ENCODE peak calls at places on chromosomes 16 and 17, in four cellular contexts. V, C, T and L are unnamed samples.
A peak's percentile ranks its signal among the peaks of the same experiment; 100 is the strongest.

GRCh38 chr17:69093279-69093789 is 32.6 kb upstream of the ABCA9 start:
- DNase-seq in V (no peak), T (no peak), C (no peak), L (peak; percentile 46)

GRCh38 chr17:68600881-68601564 is at the start of gene FAM20A:
- DNase-seq in C (peak; percentile 61), T (no peak), V (peak; percentile 66), L (no peak)

GRCh38 chr17:31629696-31630470 is 229.2 kb downstream of the COPRS start:
- DNase-seq in T (no peak), C (no peak), V (no peak), L (no peak)

GRCh38 chr16:50680907-50681885 is at the start of gene SNX20:
- DNase-seq in C (no peak), T (no peak), V (no peak), L (peak; percentile 31)

GRCh38 chr16:49524578-49525315 is 151.1 kb downstream of the C16orf78 start:
- DNase-seq in V (peak; percentile 50), T (no peak), C (no peak), L (no peak)

GRCh38 chr17:10792156-10792555 is 11.7 kb downstream of the TMEM238L start:
- DNase-seq in C (no peak), V (no peak), T (no peak), L (peak; percentile 69)

GRCh38 chr16:27429981-27430441 is 28.0 kb downstream of the IL21R start:
- DNase-seq in C (no peak), V (peak; percentile 3), T (no peak), L (no peak)

GRCh38 chr17:39739020-39739884 is 1.5 kb downstream of the GRB7 start:
- DNase-seq in C (no peak), V (no peak), T (no peak), L (peak; percentile 97)

GRCh38 chr17:42000399-42001076 is 16.7 kb downstream of the DNAJC7 start:
- DNase-seq in C (no peak), T (no peak), V (no peak), L (peak; percentile 83)

GRCh38 chr16:83420206-83420760 is 387.5 kb upstream of the HSBP1 start:
- DNase-seq in V (no peak), C (no peak), T (no peak), L (no peak)

GRCh38 chr17:75507712-75508111 is 7.6 kb downstream of the CASKIN2 start:
- DNase-seq in C (no peak), T (no peak), V (no peak), L (no peak)

GRCh38 chr17:8186787-8187516 is 3.0 kb downstream of the BORCS6 start:
- DNase-seq in C (peak; percentile 91), V (peak; percentile 94), T (no peak), L (peak; percentile 95)

GRCh38 chr16:88772871-88773811 is 11.9 kb downstream of the PIEZO1 start:
- DNase-seq in C (peak; percentile 51), T (no peak), V (peak; percentile 81), L (no peak)

GRCh38 chr17:49031965-49032928 is 35.1 kb downstream of the IGF2BP1 start:
- DNase-seq in C (no peak), T (no peak), V (no peak), L (peak; percentile 73)

GRCh38 chr17:51231999-51232398 is 27.9 kb downstream of the MBTD1 start:
- DNase-seq in V (no peak), T (no peak), C (no peak), L (peak; percentile 54)

GRCh38 chr17:18986541-18987229 is 17.9 kb downstream of the FAM83G start:
- DNase-seq in V (no peak), T (no peak), C (no peak), L (no peak)

GRCh38 chr17:12584727-12585126 is 81.0 kb upstream of the MYOCD start:
- DNase-seq in T (no peak), V (no peak), C (no peak), L (no peak)

GRCh38 chr17:12574525-12574924 is 91.2 kb upstream of the MYOCD start:
- DNase-seq in V (no peak), T (no peak), C (no peak), L (no peak)

GRCh38 chr17:12575641-12576040 is 90.0 kb upstream of the MYOCD start:
- DNase-seq in V (no peak), T (no peak), C (no peak), L (no peak)

GRCh38 chr17:12580640-12581039 is 85.0 kb upstream of the MYOCD start:
- DNase-seq in T (no peak), C (no peak), V (no peak), L (no peak)

DNA sequence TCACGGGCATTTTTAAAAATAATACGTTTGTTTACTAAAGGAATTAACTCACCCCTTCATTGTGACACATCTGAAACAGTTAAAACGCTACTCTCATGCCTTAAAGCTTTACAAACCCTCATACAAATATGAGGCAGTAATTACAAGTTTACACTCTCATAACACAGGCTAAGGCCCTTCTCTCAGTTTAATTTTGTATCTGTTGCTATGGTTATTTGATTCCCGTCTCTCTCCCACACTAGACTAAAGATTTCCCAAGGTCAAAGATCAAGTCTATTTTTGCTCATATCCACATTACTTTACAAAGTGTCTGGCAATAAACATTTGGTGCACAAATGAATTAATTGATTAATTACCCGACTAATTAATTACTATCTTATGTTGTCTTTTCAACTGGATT is 86.4 kb upstream of the MYOCD start:
- DNase-seq in V (no peak), C (no peak), T (no peak), L (no peak)
- H3K27ac ChIP-seq in V (no peak overlapping the region), C (peak overlapping the region; percentile 32), T (no peak overlapping the region), L (no peak overlapping the region)

DNA sequence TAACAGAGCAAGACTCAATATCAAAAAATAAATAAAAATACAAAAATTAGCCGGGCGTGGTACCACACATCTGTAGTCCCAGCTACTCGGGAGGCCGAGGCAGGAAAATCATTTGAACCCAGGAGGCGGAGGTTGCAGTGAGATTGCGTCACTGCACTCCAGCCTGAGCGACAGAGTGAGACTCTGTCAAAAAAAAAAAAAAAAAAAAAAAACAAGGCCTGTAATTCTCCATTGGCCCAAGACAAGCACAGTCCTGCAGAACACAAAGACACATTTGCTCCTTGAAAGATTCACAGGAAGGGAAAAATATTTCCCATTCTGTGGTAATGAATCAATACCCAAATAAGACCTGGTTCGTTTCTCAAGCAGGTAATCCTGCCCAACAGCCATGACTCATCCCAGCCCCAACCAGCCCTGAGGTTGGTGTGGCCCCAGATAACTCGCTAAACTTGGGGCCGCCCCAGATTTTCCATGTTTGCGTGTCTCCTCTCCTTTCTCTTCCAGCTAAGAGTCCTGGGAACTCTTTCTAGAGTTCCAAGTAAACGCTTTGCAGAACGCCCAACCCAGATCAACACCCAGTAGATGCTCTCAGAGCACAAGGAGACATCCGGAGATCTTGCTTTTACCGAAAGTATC is 40.3 kb upstream of the SNN start:
- DNase-seq in V (no peak), C (no peak), T (no peak), L (no peak)
- H3K4me1 ChIP-seq in V (peaks cover 8% of the 10 kb centered on the region), C (peaks cover 16% of the 10 kb centered on the region), T (peaks cover 12% of the 10 kb centered on the region), L (no peaks in the 10 kb centered on the region)

GRCh38 chr16:23401142-23401541 is 51.8 kb downstream of the COG7 start:
- DNase-seq in C (no peak), V (no peak), T (no peak), L (no peak)
- H3K36me3 ChIP-seq in C (no peaks in the 10 kb centered on the region), V (no peaks in the 10 kb centered on the region), T (peaks cover 100% of the 10 kb centered on the region), L (peaks cover 29% of the 10 kb centered on the region)

DNA sequence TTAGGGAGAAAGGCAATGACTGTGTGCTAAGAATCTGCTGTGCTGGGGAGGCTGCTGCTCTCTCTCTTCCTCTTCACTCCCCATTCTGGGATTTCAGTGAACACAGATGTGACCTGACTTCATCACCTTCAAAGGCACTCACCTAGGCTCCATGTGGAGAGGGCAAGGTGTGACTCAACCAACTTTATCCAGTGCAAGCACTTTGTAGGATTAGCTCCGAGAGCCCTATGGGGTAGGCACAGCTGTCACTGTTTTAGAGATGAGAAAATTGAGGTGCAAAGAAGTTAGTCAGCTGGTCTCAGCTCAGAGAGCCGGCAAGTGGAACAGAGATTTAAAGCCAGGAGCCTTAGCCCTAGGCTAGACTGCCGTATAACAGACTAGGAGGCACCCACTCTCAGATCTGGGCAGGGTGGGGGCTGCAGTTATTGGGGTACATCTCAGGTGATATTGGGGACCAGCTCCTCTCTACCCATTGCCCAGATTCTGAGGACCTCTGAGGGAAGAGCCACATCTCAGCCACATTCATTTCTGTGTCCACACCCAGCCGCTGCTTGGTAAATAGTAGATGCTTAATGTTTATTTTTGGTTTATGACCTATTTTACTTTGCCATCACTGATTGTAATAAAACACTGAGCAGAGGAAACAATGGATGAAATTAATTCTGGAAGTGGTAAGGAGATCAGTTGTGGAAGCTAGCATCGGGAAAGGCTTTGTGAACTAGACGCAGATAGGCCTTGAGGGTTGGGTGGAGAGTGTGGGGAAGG is 138.8 kb downstream of the CCDC182 start:
- DNase-seq in V (no peak), T (no peak), C (no peak), L (no peak)
- H3K27ac ChIP-seq in V (peak overlapping the region; percentile 72), T (peak overlapping the region; percentile 32), C (peak overlapping the region; percentile 87), L (no peak overlapping the region)

DNA sequence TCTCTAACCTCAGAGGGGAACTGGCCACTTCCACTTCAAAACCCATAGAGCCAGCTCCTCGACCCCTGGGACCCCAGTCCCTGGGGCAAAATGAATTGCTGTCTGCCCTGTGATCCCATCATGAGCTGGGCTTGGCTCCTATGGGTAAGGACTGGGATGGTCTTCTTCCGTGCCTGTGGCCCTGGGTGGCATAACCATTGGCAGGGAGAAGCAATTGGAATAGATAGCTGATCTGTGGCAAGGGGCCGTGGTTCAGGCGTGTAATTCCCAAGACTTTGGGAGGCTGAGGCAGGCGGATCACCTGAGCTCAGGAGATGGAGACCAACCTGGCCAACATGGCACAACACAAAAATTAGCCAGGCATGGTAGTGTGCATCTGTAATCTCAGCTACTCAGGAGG is 4.3 kb downstream of the SULT1A2 start:
- DNase-seq in V (no peak), T (no peak), C (no peak), L (no peak)
- H3K4me1 ChIP-seq in V (peaks cover 4% of the 10 kb centered on the region), T (peaks cover 7% of the 10 kb centered on the region), C (peaks cover 12% of the 10 kb centered on the region), L (no peaks in the 10 kb centered on the region)

GRCh38 chr17:62038248-62038647 is 26.8 kb downstream of the MED13 start:
- DNase-seq in V (no peak), C (no peak), T (no peak), L (no peak)
- H3K36me3 ChIP-seq in V (no peaks in the 10 kb centered on the region), C (no peaks in the 10 kb centered on the region), T (peaks cover 78% of the 10 kb centered on the region), L (peaks cover 10% of the 10 kb centered on the region)

GRCh38 chr16:89994389-89994720 is 24.9 kb downstream of the DBNDD1 start:
- DNase-seq in C (no peak), T (no peak), V (no peak), L (no peak)
- H3K27ac ChIP-seq in C (peak overlapping the region; percentile 45), T (peak overlapping the region; percentile 84), V (peak overlapping the region; percentile 11), L (no peak overlapping the region)